ENCODE peak calls at places on chromosomes 3 and 15, in four cellular contexts. L is fibroblast of lung, Y is lower leg skin, N is AG10803. C is an unnamed sample.

GRCh38 chr3:121803921-121804320 is 30.9 kb downstream of the IQCB1 start:
- DNase-seq in L (no peak), N (no peak), Y (no peak), C (no peak)

GRCh38 chr15:48101376-48101961 is 19.3 kb upstream of the SLC24A5 start:
- DNase-seq in Y (no peak), L (no peak), N (no peak), C (no peak)

GRCh38 chr3:197297020-197297419 is 1.4 kb downstream of the DLG1 start:
- DNase-seq in N (no peak), L (no peak), Y (no peak), C (no peak)

GRCh38 chr3:101223016-101223415 is 97.4 kb downstream of the IMPG2 start:
- DNase-seq in Y (no peak), L (no peak), N (no peak), C (peak; percentile 22)

GRCh38 chr3:158532099-158532734 is 38.8 kb upstream of the MLF1 start:
- DNase-seq in N (peak; percentile 62), Y (no peak), L (peak; percentile 42), C (peak; percentile 74)

GRCh38 chr3:27978440-27978839 is 256.3 kb upstream of the EOMES start:
- DNase-seq in Y (no peak), N (peak; percentile 6), L (peak; percentile 1), C (peak; percentile 40)

GRCh38 chr3:449711-450110 is 253.1 kb downstream of the CHL1 start:
- DNase-seq in L (no peak), N (no peak), Y (no peak), C (no peak)

GRCh38 chr3:50562866-50563265 is 4.7 kb downstream of the C3orf18 start:
- DNase-seq in L (peak; percentile 62), N (peak; percentile 83), Y (no peak), C (peak; percentile 81)

GRCh38 chr3:112688085-112688769 is 47.3 kb upstream of the CCDC80 start:
- DNase-seq in Y (no peak), L (peak; percentile 39), N (no peak), C (no peak)

GRCh38 chr3:39260957-39261356 is 18.9 kb downstream of the CX3CR1 start:
- DNase-seq in Y (peak; percentile 97), L (peak; percentile 81), N (peak; percentile 95), C (peak; percentile 92)

GRCh38 chr15:24150542-24150941 is 463.4 kb upstream of the NDN start:
- DNase-seq in Y (no peak), N (no peak), L (no peak), C (no peak)

GRCh38 chr3:178967184-178967532 is 104.5 kb downstream of the ZMAT3 start:
- DNase-seq in Y (no peak), N (no peak), L (no peak), C (no peak)

GRCh38 chr3:45477026-45477725 is 88.8 kb downstream of the LARS2 start:
- DNase-seq in N (peak; percentile 23), L (peak; percentile 71), Y (no peak), C (no peak)

GRCh38 chr15:57422113-57422754 is 45.9 kb downstream of the CGNL1 start:
- DNase-seq in N (peak; percentile 48), L (no peak), Y (no peak), C (peak; percentile 53)

GRCh38 chr3:24249523-24249922 is 245.1 kb downstream of the THRB start:
- DNase-seq in L (no peak), Y (no peak), N (no peak), C (no peak)

GRCh38 chr3:13152826-13153710 is 79.8 kb upstream of the IQSEC1 start:
- DNase-seq in L (no peak), N (no peak), Y (no peak), C (no peak)

GRCh38 chr15:61182955-61183354 is 46.1 kb downstream of the RORA start:
- DNase-seq in L (no peak), N (no peak), Y (no peak), C (peak; percentile 23)

GRCh38 chr3:148955544-148956346 is 35.6 kb upstream of the GYG1 start:
- DNase-seq in N (peak; percentile 96), L (peak; percentile 95), Y (no peak), C (peak; percentile 93)

GRCh38 chr15:92393287-92393993 is at the start of gene ST8SIA2:
- DNase-seq in N (peak; percentile 40), Y (no peak), L (peak; percentile 57), C (peak; percentile 3)

GRCh38 chr3:69084326-69084667 is 440 bp upstream of the ARL6IP5 start:
- DNase-seq in Y (no peak), N (peak; percentile 86), L (peak; percentile 88), C (peak; percentile 94)

GRCh38 chr3:53242642-53243041 is 13.2 kb downstream of the TKT start:
- DNase-seq in Y (no peak), L (no peak), N (peak; percentile 52), C (peak; percentile 21)

GRCh38 chr3:190293621-190294020 is 28.6 kb downstream of the CLDN1 start:
- DNase-seq in Y (no peak), L (no peak), N (no peak), C (no peak)

GRCh38 chr3:160003520-160004128 is 15.0 kb downstream of the IL12A start:
- DNase-seq in Y (peak; percentile 72), L (peak; percentile 35), N (peak; percentile 54), C (peak; percentile 54)

GRCh38 chr3:76222115-76222652 is 436.8 kb upstream of the ZNF717 start:
- DNase-seq in N (no peak), L (no peak), Y (no peak), C (no peak)

GRCh38 chr3:78140866-78141658 is 1101.2 kb downstream of the ROBO2 start:
- DNase-seq in N (peak; percentile 13), L (peak; percentile 89), Y (no peak), C (peak; percentile 24)

GRCh38 chr3:148464246-148464645 is 233.5 kb upstream of the AGTR1 start:
- DNase-seq in Y (no peak), L (peak; percentile 42), N (no peak), C (peak; percentile 42)

GRCh38 chr3:194183271-194183670 is 47.3 kb downstream of the HES1 start:
- DNase-seq in L (no peak), Y (no peak), N (no peak), C (no peak)

GRCh38 chr15:77266708-77267387 is 153.1 kb downstream of the PEAK1 start:
- DNase-seq in N (peak; percentile 69), Y (no peak), L (peak; percentile 92), C (peak; percentile 11)

GRCh38 chr15:50415752-50416404 is 8.3 kb upstream of the USP8 start:
- DNase-seq in L (no peak), N (peak; percentile 27), Y (no peak), C (peak; percentile 10)

GRCh38 chr3:144105542-144105941 is 133.9 kb downstream of the DIPK2A start:
- DNase-seq in L (no peak), N (no peak), Y (no peak), C (no peak)

GRCh38 chr15:58771621-58772235 is 626 bp downstream of the MINDY2 start:
- DNase-seq in N (no peak), L (no peak), Y (peak; percentile 89), C (no peak)

GRCh38 chr15:51681303-51681963 is at the start of gene SCG3:
- DNase-seq in N (peak; percentile 37), L (peak; percentile 68), Y (peak; percentile 90), C (peak; percentile 69)

DNA sequence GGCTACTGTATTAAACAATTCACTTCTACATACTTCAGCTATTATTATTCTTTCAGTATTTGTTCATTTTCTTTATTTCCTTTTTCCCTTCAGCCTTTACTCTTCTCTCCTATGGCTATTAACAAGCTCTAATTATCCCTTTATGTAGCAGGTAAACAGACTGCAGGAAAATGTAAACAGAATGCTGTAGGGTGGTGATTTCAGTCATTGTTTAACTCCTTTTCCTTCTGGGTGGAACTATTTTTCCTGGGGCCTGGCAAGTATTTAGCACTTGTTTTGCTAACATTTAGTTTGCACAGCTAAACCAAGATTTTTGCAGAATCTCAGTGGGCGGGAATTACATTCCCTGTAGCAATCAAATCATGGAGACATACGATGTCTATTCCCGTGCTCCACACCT is 14.4 kb downstream of the RARB start:
- DNase-seq in N (no peak), Y (no peak), L (no peak), C (no peak)
- TF ChIP-seq CTCF in N (no peak), Y (no peak), L (no peak), C (no peak)

GRCh38 chr3:8762607-8763377 is 6.6 kb downstream of the OXTR start:
- DNase-seq in Y (no peak), L (peak; percentile 22), N (no peak), C (no peak)

GRCh38 chr3:8766148-8766547 is 3.3 kb downstream of the OXTR start:
- DNase-seq in Y (no peak), L (no peak), N (no peak), C (no peak)

GRCh38 chr3:8761866-8762265 is 7.5 kb downstream of the OXTR start:
- DNase-seq in Y (no peak), L (no peak), N (no peak), C (no peak)

GRCh38 chr3:8765528-8765927 is 3.9 kb downstream of the OXTR start:
- DNase-seq in Y (no peak), L (peak; percentile 22), N (no peak), C (no peak)

GRCh38 chr3:8764528-8764927 is 4.9 kb downstream of the OXTR start:
- DNase-seq in L (no peak), N (no peak), Y (no peak), C (no peak)
- H3K4me3 ChIP-seq in L (no peak overlapping the region), N (peak overlapping the region; percentile 89), Y (no peak overlapping the region), C (no peak overlapping the region)

GRCh38 chr15:29466292-29466691 is 196.7 kb upstream of the NSMCE3 start:
- DNase-seq in L (no peak), N (no peak), Y (peak; percentile 31), C (no peak)

GRCh38 chr15:29461877-29462276 is 192.3 kb upstream of the NSMCE3 start:
- DNase-seq in L (no peak), N (no peak), Y (no peak), C (no peak)

GRCh38 chr15:29465816-29466215 is 196.2 kb upstream of the NSMCE3 start:
- DNase-seq in N (no peak), L (no peak), Y (peak; percentile 18), C (no peak)

GRCh38 chr15:29468899-29469298 is 199.3 kb upstream of the NSMCE3 start:
- DNase-seq in N (no peak), L (no peak), Y (no peak), C (no peak)

GRCh38 chr15:29465196-29465595 is 195.6 kb upstream of the NSMCE3 start:
- DNase-seq in N (no peak), L (no peak), Y (peak; percentile 7), C (no peak)
- TF ChIP-seq CTCF in N (no peak), L (no peak), Y (no peak), C (no peak)

GRCh38 chr3:184275961-184276910 is at the start of gene ECE2:
- DNase-seq in N (no peak), Y (no peak), L (no peak), C (no peak)
- H3K4me3 ChIP-seq in N (no peak within 1 kb of the TSS), Y (no peak within 1 kb of the TSS), L (no peak within 1 kb of the TSS), C (no peak within 1 kb of the TSS)